ENCODE peak calls at places on chromosomes 7 and 10, in nine cellular contexts. One of them, this sample, is unnamed.

GRCh38 chr7:74051629-74052410 is 23.8 kb downstream of the ELN start:
- DNase-seq in germinal center: no peak
- DNase-seq in H9: peak
- DNase-seq in hepatic stellate cell: no peak
- DNase-seq in choroid plexus epithelial cell: peak
- DNase-seq in amniotic epithelial cell: no peak
- DNase-seq in AG20443: no peak
- DNase-seq in adrenal gland: no peak
- DNase-seq in IMR-90: no peak
- DNase-seq in this sample: no peak

GRCh38 chr10:26800468-26800867 is 60.3 kb downstream of the ABI1 start:
- DNase-seq in germinal center: no peak
- DNase-seq in H9: no peak
- DNase-seq in hepatic stellate cell: no peak
- DNase-seq in choroid plexus epithelial cell: no peak
- DNase-seq in amniotic epithelial cell: no peak
- DNase-seq in AG20443: no peak
- DNase-seq in adrenal gland: no peak
- DNase-seq in IMR-90: no peak
- DNase-seq in this sample: no peak

GRCh38 chr10:48417374-48417773 is 110.9 kb downstream of the MAPK8 start:
- DNase-seq in germinal center: no peak
- DNase-seq in H9: no peak
- DNase-seq in hepatic stellate cell: no peak
- DNase-seq in choroid plexus epithelial cell: no peak
- DNase-seq in amniotic epithelial cell: no peak
- DNase-seq in AG20443: no peak
- DNase-seq in adrenal gland: no peak
- DNase-seq in IMR-90: no peak
- DNase-seq in this sample: no peak

GRCh38 chr7:45660901-45661211 is 86.7 kb downstream of the ADCY1 start:
- DNase-seq in germinal center: no peak
- DNase-seq in H9: no peak
- DNase-seq in hepatic stellate cell: no peak
- DNase-seq in choroid plexus epithelial cell: no peak
- DNase-seq in amniotic epithelial cell: no peak
- DNase-seq in AG20443: no peak
- DNase-seq in adrenal gland: no peak
- DNase-seq in IMR-90: no peak
- DNase-seq in this sample: no peak

GRCh38 chr10:1643161-1643910 is 94.0 kb downstream of the ADARB2 start:
- DNase-seq in germinal center: no peak
- DNase-seq in H9: peak
- DNase-seq in hepatic stellate cell: no peak
- DNase-seq in choroid plexus epithelial cell: no peak
- DNase-seq in amniotic epithelial cell: no peak
- DNase-seq in AG20443: no peak
- DNase-seq in adrenal gland: no peak
- DNase-seq in IMR-90: no peak
- DNase-seq in this sample: peak

GRCh38 chr7:155951554-155952158 is 139.4 kb upstream of the SHH start:
- DNase-seq in germinal center: no peak
- DNase-seq in H9: no peak
- DNase-seq in hepatic stellate cell: no peak
- DNase-seq in choroid plexus epithelial cell: peak
- DNase-seq in amniotic epithelial cell: no peak
- DNase-seq in AG20443: peak
- DNase-seq in adrenal gland: peak
- DNase-seq in IMR-90: peak
- DNase-seq in this sample: no peak

GRCh38 chr10:64346391-64346790 is 825.2 kb downstream of the REEP3 start:
- DNase-seq in germinal center: no peak
- DNase-seq in H9: no peak
- DNase-seq in hepatic stellate cell: no peak
- DNase-seq in choroid plexus epithelial cell: no peak
- DNase-seq in amniotic epithelial cell: no peak
- DNase-seq in AG20443: no peak
- DNase-seq in adrenal gland: no peak
- DNase-seq in IMR-90: no peak
- DNase-seq in this sample: no peak

GRCh38 chr7:103991406-103991805 is 1.9 kb upstream of the RELN start:
- DNase-seq in germinal center: no peak
- DNase-seq in H9: no peak
- DNase-seq in hepatic stellate cell: no peak
- DNase-seq in choroid plexus epithelial cell: no peak
- DNase-seq in amniotic epithelial cell: no peak
- DNase-seq in AG20443: no peak
- DNase-seq in adrenal gland: no peak
- DNase-seq in IMR-90: no peak
- DNase-seq in this sample: no peak

GRCh38 chr10:70122742-70123141 is 9.9 kb downstream of the AIFM2 start:
- DNase-seq in germinal center: no peak
- DNase-seq in H9: no peak
- DNase-seq in hepatic stellate cell: no peak
- DNase-seq in choroid plexus epithelial cell: peak
- DNase-seq in amniotic epithelial cell: peak
- DNase-seq in AG20443: no peak
- DNase-seq in adrenal gland: no peak
- DNase-seq in IMR-90: peak
- DNase-seq in this sample: no peak

GRCh38 chr7:131538791-131539179 is 17.6 kb downstream of the PODXL start:
- DNase-seq in germinal center: no peak
- DNase-seq in H9: no peak
- DNase-seq in hepatic stellate cell: no peak
- DNase-seq in choroid plexus epithelial cell: no peak
- DNase-seq in amniotic epithelial cell: no peak
- DNase-seq in AG20443: peak
- DNase-seq in adrenal gland: no peak
- DNase-seq in IMR-90: no peak
- DNase-seq in this sample: no peak

GRCh38 chr10:98349508-98349922 is 65.5 kb downstream of the PYROXD2 start:
- DNase-seq in germinal center: peak
- DNase-seq in H9: no peak
- DNase-seq in hepatic stellate cell: peak
- DNase-seq in choroid plexus epithelial cell: peak
- DNase-seq in amniotic epithelial cell: peak
- DNase-seq in AG20443: peak
- DNase-seq in adrenal gland: peak
- DNase-seq in IMR-90: peak
- DNase-seq in this sample: peak

GRCh38 chr7:136009488-136010079 is 32.4 kb upstream of the MTPN start:
- DNase-seq in germinal center: peak
- DNase-seq in H9: no peak
- DNase-seq in hepatic stellate cell: peak
- DNase-seq in choroid plexus epithelial cell: peak
- DNase-seq in amniotic epithelial cell: peak
- DNase-seq in AG20443: peak
- DNase-seq in adrenal gland: no peak
- DNase-seq in IMR-90: peak
- DNase-seq in this sample: no peak

GRCh38 chr7:149827089-149827981 is 10.8 kb upstream of the ZNF862 start:
- DNase-seq in germinal center: no peak
- DNase-seq in H9: no peak
- DNase-seq in hepatic stellate cell: no peak
- DNase-seq in choroid plexus epithelial cell: no peak
- DNase-seq in amniotic epithelial cell: no peak
- DNase-seq in AG20443: no peak
- DNase-seq in adrenal gland: no peak
- DNase-seq in IMR-90: no peak
- DNase-seq in this sample: no peak

GRCh38 chr7:150401861-150402631 is 22.9 kb downstream of the ZNF775 start:
- DNase-seq in germinal center: no peak
- DNase-seq in H9: peak
- DNase-seq in hepatic stellate cell: no peak
- DNase-seq in choroid plexus epithelial cell: peak
- DNase-seq in amniotic epithelial cell: no peak
- DNase-seq in AG20443: no peak
- DNase-seq in adrenal gland: no peak
- DNase-seq in IMR-90: no peak
- DNase-seq in this sample: no peak

GRCh38 chr10:34954142-34954541 is 136.0 kb downstream of the CUL2 start:
- DNase-seq in germinal center: no peak
- DNase-seq in H9: no peak
- DNase-seq in hepatic stellate cell: no peak
- DNase-seq in choroid plexus epithelial cell: no peak
- DNase-seq in amniotic epithelial cell: no peak
- DNase-seq in AG20443: no peak
- DNase-seq in adrenal gland: no peak
- DNase-seq in IMR-90: no peak
- DNase-seq in this sample: no peak

GRCh38 chr10:132326925-132327324 is 5.1 kb upstream of the LRRC27 start:
- DNase-seq in germinal center: no peak
- DNase-seq in H9: no peak
- DNase-seq in hepatic stellate cell: no peak
- DNase-seq in choroid plexus epithelial cell: no peak
- DNase-seq in amniotic epithelial cell: peak
- DNase-seq in AG20443: no peak
- DNase-seq in adrenal gland: no peak
- DNase-seq in IMR-90: no peak
- DNase-seq in this sample: no peak

This sample was measured in B cell.